ENCODE peak calls at places on chromosomes 12 and 14, in seven cellular contexts. One of them, this sample, is unnamed.

GRCh38 chr12:22709292-22709691 is 84.3 kb downstream of the ETNK1 start:
- DNase-seq in thoracic aorta: no peak
- DNase-seq in AG10803: peak
- DNase-seq in endothelial cell: no peak
- DNase-seq in CD4-positive, alpha-beta T cell: no peak
- DNase-seq in epithelial cell of proximal tubule: no peak
- DNase-seq in CD8-positive, alpha-beta T cell: no peak
- DNase-seq in this sample: no peak

GRCh38 chr12:76078748-76079147 is 5.7 kb downstream of the NAP1L1 start:
- DNase-seq in endothelial cell: no peak
- DNase-seq in CD4-positive, alpha-beta T cell: no peak
- DNase-seq in AG10803: no peak
- DNase-seq in CD8-positive, alpha-beta T cell: no peak
- DNase-seq in thoracic aorta: no peak
- DNase-seq in epithelial cell of proximal tubule: no peak
- DNase-seq in this sample: no peak

GRCh38 chr12:86233126-86233525 is 23.1 kb downstream of the MGAT4C start:
- DNase-seq in epithelial cell of proximal tubule: no peak
- DNase-seq in AG10803: no peak
- DNase-seq in CD4-positive, alpha-beta T cell: no peak
- DNase-seq in CD8-positive, alpha-beta T cell: no peak
- DNase-seq in thoracic aorta: no peak
- DNase-seq in endothelial cell: no peak
- DNase-seq in this sample: no peak

GRCh38 chr12:47079365-47079893 is at the start of gene PCED1B:
- DNase-seq in epithelial cell of proximal tubule: no peak
- DNase-seq in CD8-positive, alpha-beta T cell: peak
- DNase-seq in CD4-positive, alpha-beta T cell: peak
- DNase-seq in AG10803: peak
- DNase-seq in thoracic aorta: no peak
- DNase-seq in endothelial cell: peak
- DNase-seq in this sample: no peak

GRCh38 chr12:39341761-39342160 is 101.2 kb downstream of the KIF21A start:
- DNase-seq in CD8-positive, alpha-beta T cell: no peak
- DNase-seq in AG10803: no peak
- DNase-seq in endothelial cell: no peak
- DNase-seq in CD4-positive, alpha-beta T cell: no peak
- DNase-seq in thoracic aorta: no peak
- DNase-seq in epithelial cell of proximal tubule: no peak
- DNase-seq in this sample: no peak

GRCh38 chr12:110661337-110661972 is 27.5 kb downstream of the HVCN1 start:
- DNase-seq in CD8-positive, alpha-beta T cell: peak
- DNase-seq in endothelial cell: no peak
- DNase-seq in thoracic aorta: no peak
- DNase-seq in AG10803: no peak
- DNase-seq in epithelial cell of proximal tubule: no peak
- DNase-seq in CD4-positive, alpha-beta T cell: no peak
- DNase-seq in this sample: peak

GRCh38 chr12:26401874-26402273 is 206.5 kb downstream of the SSPN start:
- DNase-seq in CD4-positive, alpha-beta T cell: no peak
- DNase-seq in endothelial cell: no peak
- DNase-seq in AG10803: no peak
- DNase-seq in epithelial cell of proximal tubule: no peak
- DNase-seq in thoracic aorta: no peak
- DNase-seq in CD8-positive, alpha-beta T cell: no peak
- DNase-seq in this sample: no peak

GRCh38 chr12:119180380-119181040 is 1.8 kb downstream of the HSPB8 start:
- DNase-seq in CD8-positive, alpha-beta T cell: no peak
- DNase-seq in endothelial cell: no peak
- DNase-seq in epithelial cell of proximal tubule: no peak
- DNase-seq in AG10803: peak
- DNase-seq in CD4-positive, alpha-beta T cell: no peak
- DNase-seq in thoracic aorta: no peak
- DNase-seq in this sample: no peak

GRCh38 chr12:124510301-124510970 is 57.0 kb downstream of the NCOR2 start:
- DNase-seq in CD4-positive, alpha-beta T cell: no peak
- DNase-seq in endothelial cell: no peak
- DNase-seq in thoracic aorta: no peak
- DNase-seq in CD8-positive, alpha-beta T cell: no peak
- DNase-seq in epithelial cell of proximal tubule: no peak
- DNase-seq in AG10803: no peak
- DNase-seq in this sample: no peak

GRCh38 chr14:101855958-101856357 is 94.4 kb downstream of the PPP2R5C start:
- DNase-seq in endothelial cell: no peak
- DNase-seq in CD8-positive, alpha-beta T cell: no peak
- DNase-seq in epithelial cell of proximal tubule: no peak
- DNase-seq in CD4-positive, alpha-beta T cell: no peak
- DNase-seq in AG10803: no peak
- DNase-seq in thoracic aorta: no peak
- DNase-seq in this sample: no peak

GRCh38 chr12:96101806-96102205 is 66.4 kb upstream of the LTA4H start:
- DNase-seq in endothelial cell: no peak
- DNase-seq in AG10803: no peak
- DNase-seq in CD4-positive, alpha-beta T cell: no peak
- DNase-seq in epithelial cell of proximal tubule: no peak
- DNase-seq in thoracic aorta: no peak
- DNase-seq in CD8-positive, alpha-beta T cell: no peak
- DNase-seq in this sample: no peak

GRCh38 chr12:56151672-56152131 is 685 bp upstream of the MYL6B start:
- DNase-seq in thoracic aorta: no peak
- DNase-seq in epithelial cell of proximal tubule: no peak
- DNase-seq in AG10803: no peak
- DNase-seq in endothelial cell: peak
- DNase-seq in CD8-positive, alpha-beta T cell: peak
- DNase-seq in CD4-positive, alpha-beta T cell: peak
- DNase-seq in this sample: peak

GRCh38 chr12:65389436-65389835 is 111.0 kb downstream of the MSRB3 start:
- DNase-seq in thoracic aorta: no peak
- DNase-seq in CD4-positive, alpha-beta T cell: no peak
- DNase-seq in CD8-positive, alpha-beta T cell: no peak
- DNase-seq in epithelial cell of proximal tubule: no peak
- DNase-seq in endothelial cell: no peak
- DNase-seq in AG10803: no peak
- DNase-seq in this sample: no peak

DNA sequence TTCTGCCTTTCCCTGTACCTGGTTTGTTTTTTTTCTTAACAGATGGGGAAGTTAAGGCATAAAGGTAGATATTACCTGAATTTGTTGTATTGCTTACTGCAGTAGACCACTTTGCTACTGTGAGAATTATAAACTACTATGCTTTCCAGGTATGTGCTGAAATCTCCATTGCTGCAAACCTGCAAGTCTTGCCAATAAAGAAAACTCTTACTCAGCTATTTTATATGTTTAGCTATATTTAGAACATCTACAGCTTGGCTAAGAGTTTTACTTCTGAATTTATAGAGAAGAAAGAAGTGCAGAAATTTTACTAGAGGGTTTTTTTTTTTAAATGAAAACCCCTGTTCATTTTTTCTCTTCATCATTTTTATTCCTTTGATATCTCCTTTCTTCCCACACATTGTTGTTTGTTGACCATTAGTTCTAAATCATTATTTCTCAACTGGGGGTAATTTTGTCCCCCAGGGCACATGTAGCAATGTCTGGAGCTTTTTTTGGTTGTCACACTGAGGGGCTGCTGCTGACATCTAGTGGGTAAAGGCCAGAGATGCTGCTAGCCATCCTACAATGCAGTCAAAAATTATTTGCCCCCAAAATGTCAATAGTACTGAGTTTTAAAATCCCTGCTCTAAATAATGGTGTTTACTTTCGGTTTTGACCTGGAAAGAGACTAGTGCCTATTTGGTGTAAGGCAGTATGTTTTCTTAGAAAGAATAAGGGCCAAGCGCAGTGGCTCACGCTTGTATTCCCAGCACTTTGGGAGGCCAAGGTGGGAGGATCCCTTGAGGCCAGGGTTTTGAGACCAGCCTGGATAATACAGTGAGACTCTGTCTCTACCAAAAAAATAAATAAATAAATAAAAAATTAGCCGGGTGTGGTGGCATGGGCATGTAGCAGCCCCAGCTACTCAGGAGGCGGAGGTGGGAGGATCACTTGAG is 48.6 kb downstream of the PCNX1 start:
- DNase-seq in CD8-positive, alpha-beta T cell: peak
- DNase-seq in CD4-positive, alpha-beta T cell: peak
- DNase-seq in epithelial cell of proximal tubule: no peak
- DNase-seq in AG10803: peak
- DNase-seq in endothelial cell: no peak
- DNase-seq in thoracic aorta: no peak
- DNase-seq in this sample: no peak
- TF ChIP-seq CTCF in CD8-positive, alpha-beta T cell: peak
- TF ChIP-seq CTCF in CD4-positive, alpha-beta T cell: peak
- TF ChIP-seq CTCF in epithelial cell of proximal tubule: peak
- TF ChIP-seq CTCF in AG10803: peak
- TF ChIP-seq CTCF in endothelial cell: no peak
- TF ChIP-seq CTCF in thoracic aorta: peak
- TF ChIP-seq CTCF in this sample: no peak

DNA sequence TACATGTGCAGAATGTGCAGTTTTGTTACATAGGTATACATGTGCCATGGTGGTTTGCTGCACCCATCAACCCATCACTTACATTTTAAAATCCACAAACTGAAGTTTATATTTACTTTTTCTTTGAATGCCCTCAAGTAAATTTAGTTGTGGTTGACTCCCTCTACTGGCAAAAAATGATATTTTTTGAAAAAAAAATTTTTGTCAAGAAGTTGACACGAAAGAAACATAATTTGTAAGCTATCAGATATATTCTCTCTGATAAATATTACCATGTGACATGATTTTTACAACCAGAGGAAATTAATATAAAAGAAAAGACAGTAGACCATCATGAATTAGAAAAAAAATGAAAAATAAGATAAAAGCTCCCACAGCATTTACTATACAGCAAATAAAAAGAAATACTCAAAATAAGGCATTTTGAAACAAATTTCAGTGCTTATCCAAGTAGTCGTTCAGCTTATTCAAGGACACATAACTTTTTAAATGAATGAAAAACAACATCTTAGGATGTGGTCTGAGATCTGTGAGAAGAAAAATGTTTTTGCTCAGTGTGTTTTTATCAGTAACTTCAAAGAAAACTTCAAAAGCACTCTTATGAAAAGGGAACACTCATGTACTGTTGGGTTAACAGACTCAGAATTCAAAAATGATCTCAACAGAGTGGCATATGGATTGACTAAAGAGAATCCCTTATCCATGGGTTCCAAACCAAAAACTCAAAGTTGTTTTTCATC is 30.0 kb upstream of the GRIP1 start:
- DNase-seq in CD4-positive, alpha-beta T cell: no peak
- DNase-seq in endothelial cell: no peak
- DNase-seq in CD8-positive, alpha-beta T cell: no peak
- DNase-seq in epithelial cell of proximal tubule: no peak
- DNase-seq in thoracic aorta: no peak
- DNase-seq in AG10803: peak
- DNase-seq in this sample: no peak
- TF ChIP-seq CTCF in CD4-positive, alpha-beta T cell: peak
- TF ChIP-seq CTCF in endothelial cell: peak
- TF ChIP-seq CTCF in CD8-positive, alpha-beta T cell: peak
- TF ChIP-seq CTCF in epithelial cell of proximal tubule: peak
- TF ChIP-seq CTCF in thoracic aorta: peak
- TF ChIP-seq CTCF in AG10803: peak
- TF ChIP-seq CTCF in this sample: peak

DNA sequence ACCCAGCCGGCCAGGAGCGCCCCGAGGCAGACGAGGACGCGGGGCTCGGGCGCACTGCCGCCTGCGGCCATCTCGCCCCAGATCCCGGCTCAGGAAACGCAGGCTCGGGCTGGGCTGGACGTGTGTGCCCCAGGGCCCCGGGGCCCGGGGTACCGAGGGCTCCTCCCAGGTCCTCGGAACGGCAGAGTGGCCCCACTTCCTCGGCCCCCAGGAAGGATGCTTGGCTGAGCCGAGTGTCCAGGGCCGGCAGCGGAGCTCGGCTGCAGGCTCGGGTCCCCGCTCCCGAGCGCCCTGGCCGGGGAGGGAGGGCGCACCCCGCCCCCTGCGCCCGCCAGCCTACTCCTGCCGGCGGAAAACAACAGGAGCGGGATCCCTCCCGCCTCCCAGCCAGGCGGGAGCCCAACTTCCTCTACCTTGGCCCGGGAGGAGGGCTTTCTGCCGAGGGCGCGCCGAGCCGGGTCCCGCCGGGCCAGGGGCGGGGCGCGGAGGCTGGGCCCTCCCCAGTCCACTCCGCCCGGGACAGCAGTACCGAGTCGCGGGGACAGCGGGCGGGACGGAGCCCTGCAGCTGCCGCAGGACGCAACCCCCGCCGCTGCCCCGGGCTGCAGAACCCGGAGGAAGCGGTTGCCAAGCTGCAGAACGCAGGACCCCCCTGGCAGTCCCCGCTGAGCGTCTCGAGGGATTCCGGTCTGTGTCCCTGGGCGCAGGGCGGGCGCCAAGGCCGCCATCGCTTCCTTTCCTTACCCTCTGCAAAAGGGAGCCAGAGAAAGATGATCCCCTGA is at the start of gene VSIG10:
- DNase-seq in CD8-positive, alpha-beta T cell: peak
- DNase-seq in AG10803: peak
- DNase-seq in thoracic aorta: no peak
- DNase-seq in endothelial cell: peak
- DNase-seq in CD4-positive, alpha-beta T cell: peak
- DNase-seq in epithelial cell of proximal tubule: no peak
- DNase-seq in this sample: peak
- TF ChIP-seq CTCF in CD8-positive, alpha-beta T cell: no peak
- TF ChIP-seq CTCF in AG10803: no peak
- TF ChIP-seq CTCF in thoracic aorta: no peak
- TF ChIP-seq CTCF in endothelial cell: no peak
- TF ChIP-seq CTCF in CD4-positive, alpha-beta T cell: no peak
- TF ChIP-seq CTCF in epithelial cell of proximal tubule: no peak
- TF ChIP-seq CTCF in this sample: no peak

GRCh38 chr12:130461868-130462557 is 124.3 kb downstream of the PIWIL1 start:
- DNase-seq in CD8-positive, alpha-beta T cell: no peak
- DNase-seq in CD4-positive, alpha-beta T cell: no peak
- DNase-seq in AG10803: no peak
- DNase-seq in thoracic aorta: no peak
- DNase-seq in endothelial cell: no peak
- DNase-seq in epithelial cell of proximal tubule: no peak
- DNase-seq in this sample: no peak

GRCh38 chr12:130462558-130462924 is 124.9 kb downstream of the PIWIL1 start:
- DNase-seq in AG10803: no peak
- DNase-seq in CD8-positive, alpha-beta T cell: no peak
- DNase-seq in CD4-positive, alpha-beta T cell: no peak
- DNase-seq in epithelial cell of proximal tubule: no peak
- DNase-seq in thoracic aorta: no peak
- DNase-seq in endothelial cell: no peak
- DNase-seq in this sample: no peak

GRCh38 chr12:130460611-130461478 is 123.2 kb downstream of the PIWIL1 start:
- DNase-seq in CD8-positive, alpha-beta T cell: no peak
- DNase-seq in epithelial cell of proximal tubule: no peak
- DNase-seq in AG10803: no peak
- DNase-seq in endothelial cell: no peak
- DNase-seq in thoracic aorta: no peak
- DNase-seq in CD4-positive, alpha-beta T cell: no peak
- DNase-seq in this sample: no peak

GRCh38 chr12:130458341-130458740 is 120.7 kb downstream of the PIWIL1 start:
- DNase-seq in CD8-positive, alpha-beta T cell: no peak
- DNase-seq in CD4-positive, alpha-beta T cell: no peak
- DNase-seq in AG10803: no peak
- DNase-seq in thoracic aorta: no peak
- DNase-seq in epithelial cell of proximal tubule: no peak
- DNase-seq in endothelial cell: no peak
- DNase-seq in this sample: no peak

DNA sequence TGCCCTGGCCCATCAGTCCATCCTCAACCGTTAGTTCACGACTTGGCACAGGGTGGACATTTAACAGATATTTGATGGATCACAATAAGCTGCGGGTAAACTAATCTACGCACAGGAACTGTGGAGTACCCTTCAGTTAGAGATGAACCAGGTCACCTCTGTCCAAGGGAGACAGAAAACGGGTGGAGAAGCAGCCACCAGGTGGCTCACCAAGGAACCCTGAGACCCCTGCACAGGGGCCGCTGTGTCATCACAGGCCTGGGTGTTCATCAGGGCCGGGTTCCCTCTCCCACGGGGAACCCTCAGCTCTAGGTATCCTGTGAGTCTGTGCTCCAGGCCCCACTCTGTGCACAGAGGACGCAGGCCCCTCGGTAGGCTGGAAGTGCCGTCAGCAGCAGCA is 122.2 kb downstream of the PIWIL1 start:
- DNase-seq in epithelial cell of proximal tubule: no peak
- DNase-seq in CD4-positive, alpha-beta T cell: no peak
- DNase-seq in CD8-positive, alpha-beta T cell: no peak
- DNase-seq in AG10803: no peak
- DNase-seq in thoracic aorta: no peak
- DNase-seq in endothelial cell: no peak
- DNase-seq in this sample: no peak
- TF ChIP-seq CTCF in epithelial cell of proximal tubule: no peak
- TF ChIP-seq CTCF in CD4-positive, alpha-beta T cell: no peak
- TF ChIP-seq CTCF in CD8-positive, alpha-beta T cell: no peak
- TF ChIP-seq CTCF in AG10803: no peak
- TF ChIP-seq CTCF in thoracic aorta: no peak
- TF ChIP-seq CTCF in endothelial cell: no peak
- TF ChIP-seq CTCF in this sample: no peak

This sample was measured in activated B cell treated with CpG ODN at 0.5 μM for 24 hours.